ENCODE peak calls at places on chromosomes 5 and 9, in nine cellular contexts. E is osteocyte; L is HT1080; U is activated naive CD4-positive, alpha-beta T cell treated with Interleukin-2 at 50 U/mL for 16 hours; Q is neural crest cell; T is NCI-H748 treated with DMSO at 0.1 percent for 48 hours; G is iPS-NIHi11; Y is tibial nerve; S is M059J. C is an unnamed sample.

GRCh38 chr5:109249126-109249525 is 160.6 kb downstream of the PJA2 start:
- DNase-seq in E (peak; percentile 38), L (no peak), U (no peak), Q (no peak), T (no peak), G (no peak), Y (no peak), S (no peak), C (no peak)

GRCh38 chr5:172559004-172559932 is 81.8 kb upstream of the NEURL1B start:
- DNase-seq in E (no peak), L (peak; percentile 82), U (no peak), Q (no peak), T (no peak), G (no peak), Y (peak; percentile 47), S (peak; percentile 94), C (no peak)

GRCh38 chr9:132288371-132288770 is 66.4 kb downstream of the SETX start:
- DNase-seq in E (no peak), L (peak; percentile 10), U (no peak), Q (no peak), T (no peak), G (no peak), Y (no peak), S (peak; percentile 77), C (no peak)

GRCh38 chr5:145943674-145944121 is 7.3 kb downstream of the SH3RF2 start:
- DNase-seq in E (no peak), L (peak; percentile 23), U (no peak), Q (no peak), T (peak; percentile 4), G (no peak), Y (no peak), S (peak; percentile 60), C (no peak)

GRCh38 chr5:172642046-172642409 is 965 bp downstream of the NEURL1B start:
- DNase-seq in E (no peak), L (no peak), U (no peak), Q (no peak), T (no peak), G (no peak), Y (no peak), S (peak; percentile 33), C (no peak)

GRCh38 chr5:123180178-123180577 is 91.1 kb downstream of the PRDM6 start:
- DNase-seq in E (no peak), L (no peak), U (no peak), Q (no peak), T (no peak), G (no peak), Y (no peak), S (no peak), C (no peak)

GRCh38 chr9:613771-614347 is 227.6 kb upstream of the DMRT1 start:
- DNase-seq in E (peak; percentile 87), L (peak; percentile 91), U (no peak), Q (peak; percentile 44), T (peak; percentile 10), G (peak; percentile 63), Y (peak; percentile 70), S (peak; percentile 93), C (peak; percentile 75)

GRCh38 chr9:13083973-13084528 is 195.4 kb downstream of the MPDZ start:
- DNase-seq in E (no peak), L (peak; percentile 67), U (no peak), Q (no peak), T (no peak), G (no peak), Y (no peak), S (peak; percentile 38), C (no peak)

GRCh38 chr5:79564798-79565279 is 47.4 kb upstream of the TENT2 start:
- DNase-seq in E (no peak), L (no peak), U (no peak), Q (no peak), T (no peak), G (no peak), Y (no peak), S (no peak), C (no peak)

GRCh38 chr5:159242153-159242552 is 20.9 kb upstream of the UBLCP1 start:
- DNase-seq in E (no peak), L (peak; percentile 30), U (no peak), Q (no peak), T (no peak), G (no peak), Y (no peak), S (peak; percentile 50), C (no peak)

GRCh38 chr9:116939161-116939560 is 252.1 kb downstream of the TRIM32 start:
- DNase-seq in E (no peak), L (no peak), U (no peak), Q (no peak), T (no peak), G (no peak), Y (no peak), S (no peak), C (no peak)

GRCh38 chr5:43432486-43433365 is 20.5 kb upstream of the CCL28 start:
- DNase-seq in E (peak; percentile 84), L (peak; percentile 77), U (no peak), Q (no peak), T (no peak), G (peak; percentile 57), Y (peak; percentile 76), S (peak; percentile 80), C (no peak)

GRCh38 chr5:68465133-68465532 is 249.6 kb downstream of the PIK3R1 start:
- DNase-seq in E (no peak), L (no peak), U (peak; percentile 48), Q (no peak), T (no peak), G (no peak), Y (no peak), S (no peak), C (no peak)

GRCh38 chr5:134545070-134545868 is 19.8 kb downstream of the JADE2 start:
- DNase-seq in E (no peak), L (no peak), U (peak; percentile 24), Q (no peak), T (no peak), G (no peak), Y (peak; percentile 60), S (no peak), C (no peak)

GRCh38 chr9:135507104-135508035 is 6.9 kb downstream of the MRPS2 start:
- DNase-seq in E (peak; percentile 69), L (no peak), U (no peak), Q (no peak), T (no peak), G (no peak), Y (no peak), S (no peak), C (no peak)

GRCh38 chr5:149851211-149851610 is 93.4 kb downstream of the PDE6A start:
- DNase-seq in E (no peak), L (no peak), U (no peak), Q (no peak), T (no peak), G (no peak), Y (no peak), S (no peak), C (no peak)

GRCh38 chr9:4640027-4640426 is 22.1 kb upstream of the PLPP6 start:
- DNase-seq in E (no peak), L (no peak), U (peak; percentile 30), Q (peak; percentile 18), T (peak; percentile 62), G (peak; percentile 42), Y (no peak), S (peak; percentile 39), C (no peak)

GRCh38 chr9:116480700-116481099 is 206.4 kb upstream of the TRIM32 start:
- DNase-seq in E (no peak), L (no peak), U (no peak), Q (no peak), T (no peak), G (no peak), Y (no peak), S (no peak), C (no peak)

GRCh38 chr5:160342413-160342941 is 27.9 kb downstream of the C1QTNF2 start:
- DNase-seq in E (no peak), L (peak; percentile 50), U (no peak), Q (no peak), T (no peak), G (no peak), Y (no peak), S (peak; percentile 93), C (no peak)

GRCh38 chr9:122036988-122037387 is 56.1 kb downstream of the TTLL11 start:
- DNase-seq in E (no peak), L (peak; percentile 53), U (no peak), Q (no peak), T (no peak), G (no peak), Y (no peak), S (peak; percentile 69), C (no peak)

GRCh38 chr5:75656311-75657003 is 45.2 kb downstream of the ANKDD1B start:
- DNase-seq in E (no peak), L (peak; percentile 62), U (no peak), Q (no peak), T (no peak), G (peak; percentile 52), Y (peak; percentile 28), S (peak; percentile 72), C (no peak)

GRCh38 chr9:114176601-114177295 is 21.4 kb downstream of the COL27A1 start:
- DNase-seq in E (no peak), L (peak; percentile 26), U (no peak), Q (no peak), T (no peak), G (no peak), Y (no peak), S (no peak), C (no peak)

GRCh38 chr9:4814913-4815312 is 22.2 kb downstream of the RCL1 start:
- DNase-seq in E (no peak), L (no peak), U (no peak), Q (no peak), T (no peak), G (no peak), Y (no peak), S (no peak), C (no peak)

GRCh38 chr9:100011062-100011681 is 87.6 kb downstream of the ERP44 start:
- DNase-seq in E (no peak), L (peak; percentile 48), U (no peak), Q (peak; percentile 36), T (peak; percentile 64), G (peak; percentile 53), Y (no peak), S (peak; percentile 31), C (no peak)

GRCh38 chr9:106920701-106921283 is 57.8 kb downstream of the ZNF462 start:
- DNase-seq in E (no peak), L (peak; percentile 35), U (no peak), Q (peak; percentile 12), T (peak; percentile 66), G (peak; percentile 22), Y (no peak), S (peak; percentile 49), C (peak; percentile 54)

GRCh38 chr5:98330871-98331270 is 442.6 kb upstream of the RGMB start:
- DNase-seq in E (no peak), L (no peak), U (no peak), Q (no peak), T (no peak), G (no peak), Y (no peak), S (no peak), C (no peak)

GRCh38 chr5:113232246-113232645 is 202.5 kb downstream of the TSSK1B start:
- DNase-seq in E (no peak), L (no peak), U (no peak), Q (no peak), T (no peak), G (no peak), Y (no peak), S (no peak), C (no peak)

GRCh38 chr9:3525088-3525835 is 539 bp downstream of the RFX3 start:
- DNase-seq in E (peak; percentile 84), L (peak; percentile 4), U (no peak), Q (no peak), T (no peak), G (peak; percentile 39), Y (no peak), S (peak; percentile 25), C (no peak)

GRCh38 chr5:149157330-149157729 is 16.0 kb downstream of the ABLIM3 start:
- DNase-seq in E (no peak), L (no peak), U (no peak), Q (no peak), T (no peak), G (no peak), Y (no peak), S (no peak), C (no peak)

GRCh38 chr9:83491413-83491812 is 46.8 kb downstream of the FRMD3 start:
- DNase-seq in E (no peak), L (no peak), U (no peak), Q (no peak), T (no peak), G (no peak), Y (no peak), S (peak; percentile 32), C (no peak)

GRCh38 chr9:89794918-89795317 is 190.1 kb downstream of the GADD45G start:
- DNase-seq in E (no peak), L (no peak), U (no peak), Q (no peak), T (no peak), G (no peak), Y (no peak), S (no peak), C (no peak)

C was measured in caudate nucleus.